ENCODE peak calls at places on chromosomes 13 and 19, in seven cellular contexts. G is tibial nerve, X is thoracic aorta, K is psoas muscle, P is fibroblast of lung, E is PC-3, M is AG04450. L is an unnamed sample.

GRCh38 chr13:21625366-21625765 is 21.4 kb upstream of the MICU2 start:
- DNase-seq in G (no peak), X (no peak), K (no peak), P (peak; percentile 26), E (peak; percentile 59), M (no peak), L (peak; percentile 65)

GRCh38 chr19:45117666-45118065 is 24.7 kb downstream of the PPP1R37 start:
- DNase-seq in G (no peak), X (no peak), K (no peak), P (no peak), E (no peak), M (no peak), L (no peak)

GRCh38 chr19:1017115-1017905 is 3.6 kb downstream of the TMEM259 start:
- DNase-seq in G (no peak), X (no peak), K (peak; percentile 59), P (no peak), E (peak; percentile 47), M (no peak), L (peak; percentile 66)

GRCh38 chr13:36432106-36432544 is at the start of gene CCNA1:
- DNase-seq in G (no peak), X (no peak), K (peak; percentile 57), P (peak; percentile 40), E (peak; percentile 46), M (no peak), L (no peak)

GRCh38 chr13:95246292-95247082 is 54.8 kb downstream of the ABCC4 start:
- DNase-seq in G (no peak), X (no peak), K (no peak), P (no peak), E (peak; percentile 82), M (no peak), L (peak; percentile 52)

GRCh38 chr13:75514080-75515040 is 23.3 kb downstream of the COMMD6 start:
- DNase-seq in G (no peak), X (no peak), K (no peak), P (peak; percentile 42), E (no peak), M (no peak), L (no peak)

GRCh38 chr13:45447050-45447661 is 17.6 kb upstream of the COG3 start:
- DNase-seq in G (no peak), X (no peak), K (no peak), P (no peak), E (no peak), M (no peak), L (no peak)

GRCh38 chr19:45539460-45539859 is 32.2 kb downstream of the VASP start:
- DNase-seq in G (no peak), X (no peak), K (no peak), P (no peak), E (no peak), M (no peak), L (peak; percentile 40)

GRCh38 chr19:56111601-56112312 is 9.3 kb downstream of the ZNF787 start:
- DNase-seq in G (no peak), X (no peak), K (peak; percentile 67), P (no peak), E (no peak), M (no peak), L (peak; percentile 32)

GRCh38 chr19:48330012-48330681 is 4.8 kb downstream of the EMP3 start:
- DNase-seq in G (peak; percentile 28), X (no peak), K (peak; percentile 82), P (peak; percentile 48), E (no peak), M (no peak), L (peak; percentile 69)

GRCh38 chr19:46892252-46893179 is 31.7 kb downstream of the ARHGAP35 start:
- DNase-seq in G (no peak), X (no peak), K (no peak), P (no peak), E (no peak), M (no peak), L (no peak)

GRCh38 chr13:75481176-75482069 is 546 bp downstream of the TBC1D4 start:
- DNase-seq in G (no peak), X (no peak), K (peak; percentile 69), P (peak; percentile 40), E (peak; percentile 28), M (no peak), L (no peak)

GRCh38 chr19:30089086-30089665 is 147.1 kb downstream of the URI1 start:
- DNase-seq in G (no peak), X (no peak), K (peak; percentile 32), P (no peak), E (no peak), M (no peak), L (no peak)

GRCh38 chr19:16605552-16605951 is 22.5 kb downstream of the MED26 start:
- DNase-seq in G (no peak), X (no peak), K (peak; percentile 81), P (no peak), E (no peak), M (no peak), L (no peak)

GRCh38 chr19:46426035-46426505 is 2.7 kb downstream of the PNMA8C start:
- DNase-seq in G (no peak), X (no peak), K (no peak), P (peak; percentile 43), E (no peak), M (no peak), L (no peak)

GRCh38 chr13:98467263-98467985 is 109.5 kb downstream of the STK24 start:
- DNase-seq in G (no peak), X (no peak), K (no peak), P (no peak), E (no peak), M (no peak), L (no peak)

GRCh38 chr13:89465366-89465765 is 1794.2 kb downstream of the SLITRK5 start:
- DNase-seq in G (no peak), X (no peak), K (no peak), P (peak; percentile 76), E (no peak), M (no peak), L (peak; percentile 72)

GRCh38 chr19:30710721-30711120 is 338.5 kb downstream of the ZNF536 start:
- DNase-seq in G (no peak), X (no peak), K (no peak), P (no peak), E (no peak), M (no peak), L (no peak)

GRCh38 chr13:48437381-48437780 is 24.5 kb upstream of the LPAR6 start:
- DNase-seq in G (peak; percentile 57), X (no peak), K (peak; percentile 65), P (peak; percentile 70), E (no peak), M (no peak), L (peak; percentile 70)

GRCh38 chr13:45433381-45433790 is 15.2 kb upstream of the SLC25A30 start:
- DNase-seq in G (no peak), X (no peak), K (no peak), P (no peak), E (no peak), M (no peak), L (no peak)

GRCh38 chr19:16825312-16826168 is 3.7 kb upstream of the SIN3B start:
- DNase-seq in G (peak; percentile 28), X (no peak), K (peak; percentile 60), P (peak; percentile 79), E (no peak), M (peak; percentile 51), L (peak; percentile 68)

GRCh38 chr19:19276386-19276785 is 3.3 kb upstream of the TM6SF2 start:
- DNase-seq in G (no peak), X (no peak), K (no peak), P (peak; percentile 85), E (no peak), M (peak; percentile 29), L (no peak)

GRCh38 chr19:19274716-19275115 is 1.6 kb upstream of the TM6SF2 start:
- DNase-seq in G (no peak), X (no peak), K (no peak), P (no peak), E (no peak), M (no peak), L (no peak)

GRCh38 chr19:19271828-19272599 is 1.1 kb downstream of the TM6SF2 start:
- DNase-seq in G (no peak), X (no peak), K (no peak), P (no peak), E (no peak), M (no peak), L (no peak)

GRCh38 chr19:19275166-19275565 is 2.1 kb upstream of the TM6SF2 start:
- DNase-seq in G (no peak), X (no peak), K (no peak), P (no peak), E (no peak), M (no peak), L (no peak)

DNA sequence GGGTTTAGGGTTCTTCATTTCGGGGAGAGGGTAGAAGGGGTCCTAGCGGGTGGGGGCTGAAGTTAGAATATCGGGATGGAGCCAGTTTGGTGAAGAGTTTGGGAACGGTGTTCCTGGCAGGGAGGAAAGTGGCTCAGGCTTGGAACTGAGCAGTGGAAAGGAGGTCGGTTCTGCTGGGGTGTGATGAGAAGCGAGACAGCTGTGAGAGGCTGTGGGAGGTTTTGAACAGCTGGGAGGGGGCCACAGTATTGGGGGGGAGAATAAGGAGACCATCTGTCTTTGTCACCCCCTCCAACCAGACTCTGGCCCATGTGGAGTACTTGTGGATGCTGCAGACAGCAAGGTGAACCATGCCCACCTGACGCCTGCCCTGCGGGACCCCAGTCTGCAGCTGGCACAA is 1.0 kb upstream of the TM6SF2 start:
- DNase-seq in G (no peak), X (no peak), K (no peak), P (no peak), E (no peak), M (no peak), L (no peak)
- TF ChIP-seq CTCF in G (no peak), X (no peak), K (no peak), P (no peak), E (no peak), M (no peak), L (no peak)

GRCh38 chr19:9407827-9408226 is 27.5 kb downstream of the ZNF266 start:
- DNase-seq in G (no peak), X (no peak), K (no peak), P (no peak), E (no peak), M (no peak), L (no peak)
- H3K4me3 ChIP-seq in G (no peak overlapping the region), X (no peak overlapping the region), K (peak overlapping the region; percentile 79), P (no peak overlapping the region), E (no peak overlapping the region), M (no peak overlapping the region), L (peak overlapping the region; percentile 77)

GRCh38 chr13:113859311-113860050 is 4.4 kb downstream of the GAS6 start:
- DNase-seq in G (no peak), X (no peak), K (no peak), P (no peak), E (no peak), M (no peak), L (no peak)

GRCh38 chr13:113861433-113862030 is 2.3 kb downstream of the GAS6 start:
- DNase-seq in G (no peak), X (no peak), K (peak; percentile 48), P (no peak), E (no peak), M (no peak), L (peak; percentile 80)

GRCh38 chr13:113862191-113862765 is 1.6 kb downstream of the GAS6 start:
- DNase-seq in G (no peak), X (no peak), K (peak; percentile 49), P (no peak), E (no peak), M (no peak), L (no peak)

GRCh38 chr13:113860579-113861432 is 3.1 kb downstream of the GAS6 start:
- DNase-seq in G (no peak), X (no peak), K (no peak), P (peak; percentile 51), E (peak; percentile 11), M (no peak), L (no peak)

GRCh38 chr13:113860051-113860471 is 3.8 kb downstream of the GAS6 start:
- DNase-seq in G (no peak), X (no peak), K (no peak), P (no peak), E (no peak), M (no peak), L (no peak)
- H3K27me3 ChIP-seq in G (no peaks in the 10 kb centered on the region), X (no peaks in the 10 kb centered on the region), K (no peaks in the 10 kb centered on the region), P (no peaks in the 10 kb centered on the region), E (no peaks in the 10 kb centered on the region), M (no peaks in the 10 kb centered on the region), L (no peaks in the 10 kb centered on the region)

GRCh38 chr13:31008400-31009115 is 76.1 kb downstream of the TEX26 start:
- DNase-seq in G (no peak), X (no peak), K (no peak), P (peak; percentile 69), E (no peak), M (no peak), L (peak; percentile 29)
- TF ChIP-seq CTCF in G (no peak), X (no peak), K (no peak), P (no peak), E (no peak), M (no peak), L (no peak)

L was measured in bronchial epithelial cell.